ENCODE peak calls at places on chromosomes 4 and X, in seven cellular contexts. C, T, G, B, A, U and L are unnamed samples.

GRCh38 chr4:15002659-15003440 is 569 bp downstream of the CPEB2 start:
- DNase-seq in C (peak), U (peak), A (peak), T (peak), B (peak), G (peak), L (peak)

GRCh38 chrX:119672252-119672825 is 20.6 kb downstream of the SEPTIN6 start:
- DNase-seq in B (no peak), C (no peak), T (no peak), A (no peak), U (peak), G (no peak), L (peak)

GRCh38 chr4:93409035-93409434 is 419.5 kb upstream of the ATOH1 start:
- DNase-seq in U (no peak), C (no peak), G (no peak), T (no peak), A (no peak), B (no peak), L (no peak)

GRCh38 chrX:17738002-17738713 is 865 bp downstream of the SCML1 start:
- DNase-seq in U (peak), A (no peak), C (no peak), G (peak), B (peak), T (peak), L (peak)

GRCh38 chrX:134636859-134637258 is 21.4 kb downstream of the PLAC1 start:
- DNase-seq in G (no peak), U (no peak), A (no peak), C (no peak), T (no peak), B (no peak), L (no peak)

GRCh38 chrX:70257599-70258288 is 2.3 kb downstream of the P2RY4 start:
- DNase-seq in T (no peak), G (no peak), B (no peak), U (no peak), C (no peak), A (no peak), L (no peak)

GRCh38 chr4:165944900-165945299 is 71.9 kb downstream of the TLL1 start:
- DNase-seq in T (no peak), A (no peak), B (no peak), C (no peak), U (no peak), G (no peak), L (no peak)

GRCh38 chrX:65871671-65872311 is 168.1 kb downstream of the VSIG4 start:
- DNase-seq in B (no peak), U (peak), T (no peak), C (peak), A (no peak), G (peak), L (peak)

GRCh38 chr4:185640809-185641675 is 105.7 kb upstream of the PDLIM3 start:
- DNase-seq in A (no peak), U (peak), B (no peak), G (peak), C (peak), T (no peak), L (no peak)

GRCh38 chr4:44256414-44256813 is 192.2 kb downstream of the KCTD8 start:
- DNase-seq in C (no peak), G (no peak), U (no peak), A (no peak), T (no peak), B (no peak), L (no peak)

GRCh38 chrX:87017210-87017609 is 500.4 kb upstream of the KLHL4 start:
- DNase-seq in G (no peak), B (no peak), T (no peak), C (no peak), U (no peak), A (no peak), L (no peak)

GRCh38 chrX:118536687-118537461 is 41.3 kb downstream of the DOCK11 start:
- DNase-seq in U (no peak), A (no peak), T (no peak), G (peak), B (peak), C (peak), L (peak)

GRCh38 chr4:124686279-124686678 is 26.3 kb downstream of the ANKRD50 start:
- DNase-seq in T (no peak), G (no peak), U (no peak), B (no peak), C (no peak), A (no peak), L (peak)

GRCh38 chrX:91414710-91415109 is 19.9 kb upstream of the PABPC5 start:
- DNase-seq in G (no peak), U (no peak), C (no peak), A (no peak), B (peak), T (no peak), L (no peak)

GRCh38 chrX:31392541-31392940 is 320.7 kb upstream of the FTHL17 start:
- DNase-seq in U (no peak), T (no peak), A (no peak), G (no peak), C (no peak), B (no peak), L (no peak)

GRCh38 chr4:80362578-80363181 is 27.1 kb downstream of the CFAP299 start:
- DNase-seq in C (no peak), T (no peak), U (peak), G (peak), B (peak), A (no peak), L (peak)

GRCh38 chr4:15253346-15253745 is 174.5 kb upstream of the C1QTNF7 start:
- DNase-seq in T (no peak), A (no peak), G (peak), C (no peak), B (no peak), U (no peak), L (no peak)

GRCh38 chr4:522911-523443 is 24.0 kb downstream of the PIGG start:
- DNase-seq in A (no peak), U (no peak), B (no peak), C (no peak), G (no peak), T (no peak), L (no peak)

DNA sequence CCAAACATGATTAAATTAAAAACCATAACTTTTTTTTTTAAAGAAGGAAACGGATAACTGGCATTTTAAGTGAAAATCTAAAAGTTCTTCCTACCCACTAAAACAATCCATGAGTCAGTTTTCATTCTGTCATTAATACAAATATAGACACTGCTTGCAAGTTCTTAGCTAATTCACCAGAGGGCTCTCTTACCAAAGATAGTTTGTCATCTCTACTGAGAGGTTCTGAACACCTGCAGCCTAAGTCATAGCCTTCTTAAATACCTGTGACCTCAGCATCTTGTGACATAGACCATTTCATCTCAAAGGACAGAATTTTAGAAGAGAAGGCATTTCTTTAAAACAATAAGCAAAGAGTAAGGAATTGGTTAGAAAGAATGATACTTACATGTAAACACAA is 65.3 kb upstream of the FAM120C start:
- DNase-seq in T (no peak), B (no peak), C (peak), A (no peak), G (peak), U (peak), L (no peak)
- TF ChIP-seq CTCF in T (peak), B (no peak), C (peak), A (no peak), G (peak), U (peak), L (peak)

GRCh38 chrX:100512471-100512870 is 72.3 kb upstream of the TNMD start:
- DNase-seq in G (no peak), T (no peak), C (peak), B (no peak), U (no peak), A (no peak), L (no peak)
- TF ChIP-seq CTCF in G (peak), T (peak), C (peak), B (peak), U (peak), A (peak), L (peak)

GRCh38 chr4:33160126-33160525 is 2440.0 kb downstream of the PCDH7 start:
- DNase-seq in G (peak), B (no peak), C (no peak), T (no peak), A (no peak), U (no peak), L (no peak)
- TF ChIP-seq CTCF in G (peak), B (peak), C (no peak), T (peak), A (no peak), U (no peak), L (no peak)

GRCh38 chrX:23694606-23695005 is 27.3 kb downstream of the PRDX4 start:
- DNase-seq in B (peak), U (peak), A (peak), G (peak), T (peak), C (peak), L (peak)
- TF ChIP-seq CTCF in B (peak), U (peak), A (peak), G (peak), T (peak), C (peak), L (peak)

DNA sequence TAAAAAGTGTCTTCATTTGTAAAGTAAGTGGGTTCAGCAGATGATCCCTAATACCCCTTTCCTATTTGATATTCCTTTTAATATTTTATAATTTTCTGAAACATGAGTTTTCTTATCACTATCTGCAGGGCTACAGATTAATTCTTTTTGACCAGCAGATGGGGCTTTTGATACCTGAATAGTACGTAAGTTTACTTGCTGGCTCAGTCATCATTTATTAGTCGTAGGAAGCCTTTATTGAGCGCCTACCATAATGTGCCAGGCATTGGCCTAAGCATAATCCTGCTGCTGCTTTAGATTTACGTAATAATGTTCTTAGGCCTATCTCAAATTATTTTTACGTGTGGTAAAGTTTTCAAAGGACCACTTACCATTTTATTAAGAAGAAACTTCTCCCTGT is 33.1 kb downstream of the OSTC start:
- DNase-seq in B (no peak), C (peak), G (peak), A (no peak), T (no peak), U (peak), L (no peak)
- TF ChIP-seq CTCF in B (no peak), C (peak), G (peak), A (peak), T (peak), U (peak), L (no peak)

GRCh38 chrX:40082447-40083119 is 15.2 kb downstream of the BCOR start:
- DNase-seq in C (no peak), A (no peak), U (peak), G (no peak), B (no peak), T (no peak), L (no peak)

GRCh38 chrX:40084471-40084870 is 13.3 kb downstream of the BCOR start:
- DNase-seq in U (no peak), C (no peak), A (no peak), B (no peak), T (no peak), G (no peak), L (no peak)

GRCh38 chrX:40081679-40082068 is 16.1 kb downstream of the BCOR start:
- DNase-seq in A (no peak), C (no peak), T (no peak), B (no peak), U (no peak), G (no peak), L (no peak)

GRCh38 chrX:40083979-40084359 is 13.8 kb downstream of the BCOR start:
- DNase-seq in A (no peak), G (no peak), C (no peak), B (no peak), U (no peak), T (no peak), L (no peak)

GRCh38 chrX:40083120-40083978 is 14.4 kb downstream of the BCOR start:
- DNase-seq in B (peak), T (no peak), A (no peak), G (no peak), C (no peak), U (no peak), L (peak)
- TF ChIP-seq CTCF in B (no peak), T (peak), A (no peak), G (no peak), C (no peak), U (no peak), L (no peak)

DNA sequence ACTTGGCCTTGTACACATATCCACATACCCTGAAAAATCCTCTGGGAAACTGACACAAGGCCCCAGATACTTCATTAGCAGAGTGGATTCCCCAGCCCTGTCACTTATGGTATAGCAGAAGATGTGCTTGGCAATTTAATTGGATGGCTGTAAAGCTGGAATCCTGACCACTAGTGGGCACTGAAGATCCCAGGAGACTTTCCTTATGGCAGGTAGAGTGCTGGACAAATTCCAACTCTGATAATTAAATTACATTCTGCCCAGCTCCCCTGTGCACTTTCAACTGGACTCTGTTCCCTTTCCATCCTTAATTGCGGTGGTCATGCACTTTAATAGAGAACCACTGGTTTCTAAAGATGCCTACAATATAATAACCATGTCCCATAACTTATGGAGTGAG is 119.8 kb downstream of the DCK start:
- DNase-seq in U (no peak), C (no peak), A (no peak), G (no peak), B (no peak), T (no peak), L (peak)
- TF ChIP-seq CTCF in U (peak), C (no peak), A (no peak), G (peak), B (no peak), T (no peak), L (no peak)

GRCh38 chr4:6608758-6609414 is 31.6 kb upstream of the MRFAP1 start:
- DNase-seq in U (no peak), G (no peak), A (no peak), T (no peak), C (no peak), B (peak), L (no peak)
- TF ChIP-seq CTCF in U (no peak), G (no peak), A (no peak), T (no peak), C (no peak), B (no peak), L (no peak)

DNA sequence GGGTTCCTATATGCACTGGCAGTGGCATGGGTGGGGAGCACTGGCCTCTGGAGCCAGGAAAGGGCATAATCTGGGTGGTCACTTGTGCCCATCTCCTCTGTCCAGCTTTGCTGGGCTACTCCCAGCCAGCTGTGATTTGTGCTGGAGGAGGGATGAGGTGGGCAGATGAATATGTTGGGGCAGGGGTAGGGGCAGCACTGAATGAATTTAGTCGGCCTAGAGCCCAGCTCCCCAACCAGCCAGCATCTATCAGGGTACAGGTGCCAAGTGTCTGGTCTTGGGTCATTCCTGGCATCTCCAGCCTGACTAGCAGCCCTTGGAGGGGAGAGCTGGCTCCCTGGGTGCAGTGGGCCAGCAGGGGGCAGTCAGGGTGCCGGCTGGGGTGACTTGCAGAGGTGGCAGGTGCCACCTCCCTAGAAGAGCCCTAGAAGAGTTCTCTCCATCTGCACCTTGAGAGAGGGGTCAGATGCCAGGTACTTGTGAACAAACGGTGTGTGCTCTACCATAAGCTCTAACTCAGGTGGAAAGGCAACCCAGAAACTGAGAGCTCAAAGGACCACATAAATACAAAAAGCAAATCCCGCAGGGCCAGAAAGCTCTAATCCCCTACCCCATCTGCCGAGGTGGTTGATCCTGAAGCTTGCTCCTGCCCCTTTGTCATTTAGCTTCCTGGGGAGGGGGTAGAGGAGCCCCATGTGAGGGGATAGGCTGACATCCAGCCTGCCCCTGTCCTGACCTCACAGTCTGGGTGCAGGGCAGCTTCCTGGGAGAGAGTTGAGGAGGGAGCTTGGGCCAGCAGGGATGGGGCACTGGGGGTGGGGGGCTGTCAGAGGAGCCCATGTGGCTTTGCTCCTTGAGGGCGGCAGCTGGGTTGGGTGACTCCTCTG is 2.2 kb downstream of the SORCS2 start:
- DNase-seq in U (no peak), T (no peak), G (no peak), C (peak), A (no peak), B (peak), L (peak)
- TF ChIP-seq CTCF in U (peak), T (peak), G (peak), C (peak), A (no peak), B (peak), L (no peak)